ENCODE peak calls at places on chromosomes 11 and 22, in five cellular contexts. Z is uterus; D is RWPE2; W is right cardiac atrium; U is naive thymus-derived CD4-positive, alpha-beta T cell. T is an unnamed sample. For H3K4me1 and H3K9me3, the result is how much of the 10 kb centered on the place peaks cover.

GRCh38 chr22:42270178-42270511 is 308 bp downstream of the TCF20 start:
- DNase-seq in W (no peak), D (no peak), Z (no peak), U (no peak), T (no peak)

GRCh38 chr22:49517721-49518120 is 310.0 kb downstream of the BRD1 start:
- DNase-seq in U (no peak), Z (no peak), W (no peak), D (no peak), T (no peak)

GRCh38 chr11:120817131-120817530 is 206.8 kb upstream of the TBCEL start:
- DNase-seq in W (peak), Z (no peak), D (no peak), U (no peak), T (no peak)

GRCh38 chr22:44574057-44574456 is 76.0 kb upstream of the RTL6 start:
- DNase-seq in U (no peak), Z (peak), W (peak), D (peak), T (peak)

GRCh38 chr11:69703711-69704507 is at the start of gene FGF19:
- DNase-seq in D (no peak), Z (no peak), W (no peak), U (no peak), T (no peak)

GRCh38 chr11:83464181-83464580 is 178.0 kb upstream of the CCDC90B start:
- DNase-seq in Z (no peak), W (no peak), U (no peak), D (no peak), T (no peak)

GRCh38 chr11:125514336-125515101 is 18.5 kb upstream of the FEZ1 start:
- DNase-seq in W (peak), Z (no peak), D (no peak), U (peak), T (no peak)

GRCh38 chr11:28259177-28259843 is 151.1 kb downstream of the METTL15 start:
- DNase-seq in U (no peak), D (no peak), W (peak), Z (no peak), T (no peak)

GRCh38 chr22:31230871-31231621 is 18.9 kb downstream of the LIMK2 start:
- DNase-seq in W (peak), D (no peak), U (peak), Z (no peak), T (no peak)

GRCh38 chr11:95149659-95150294 is 60.1 kb downstream of the ENDOD1 start:
- DNase-seq in Z (no peak), W (peak), D (peak), U (no peak), T (no peak)

GRCh38 chr11:77471520-77472234 is 2.2 kb downstream of the PAK1 start:
- DNase-seq in W (no peak), D (no peak), U (no peak), Z (no peak), T (no peak)

GRCh38 chr11:95698939-95699562 is 90.5 kb downstream of the FAM76B start:
- DNase-seq in W (no peak), D (no peak), U (no peak), Z (no peak), T (peak)

GRCh38 chr22:31055322-31056159 is 25.6 kb upstream of the SMTN start:
- DNase-seq in Z (peak), U (no peak), D (peak), W (peak), T (peak)

GRCh38 chr11:85182437-85183109 is 444.6 kb downstream of the DLG2 start:
- DNase-seq in Z (no peak), U (no peak), D (no peak), W (no peak), T (no peak)

GRCh38 chr11:12761029-12761428 is 86.8 kb downstream of the TEAD1 start:
- DNase-seq in Z (no peak), U (no peak), W (no peak), D (no peak), T (no peak)

GRCh38 chr22:49426098-49426497 is 401.6 kb downstream of the BRD1 start:
- DNase-seq in D (no peak), U (no peak), Z (no peak), W (no peak), T (no peak)

GRCh38 chr11:86119062-86119461 is 50.2 kb upstream of the PICALM start:
- DNase-seq in D (no peak), U (no peak), Z (no peak), W (no peak), T (no peak)

GRCh38 chr11:47501095-47501494 is 51.8 kb downstream of the CELF1 start:
- DNase-seq in Z (no peak), D (no peak), U (no peak), W (no peak), T (no peak)
- H3K4me1 ChIP-seq in Z (under half), D (under half), U (under half), W (under half), T (half or more)

DNA sequence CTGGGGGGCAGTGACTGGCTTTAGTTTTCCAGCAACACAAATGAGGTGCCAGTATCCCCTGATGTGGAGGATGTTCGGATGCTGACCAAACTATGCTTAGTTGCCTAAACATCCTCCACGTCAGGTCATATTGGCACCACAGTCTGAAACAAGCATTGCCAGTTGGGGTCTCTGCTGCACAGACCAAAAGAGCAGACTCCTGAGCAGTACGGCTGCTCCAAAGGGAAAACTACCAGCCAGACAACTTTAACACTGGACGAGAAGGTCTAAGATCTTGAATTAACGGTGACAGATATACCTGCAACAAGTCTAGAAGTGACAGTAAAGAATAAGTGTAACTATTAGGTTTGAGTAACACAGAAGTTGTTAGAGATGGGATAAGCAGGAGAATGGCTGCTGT is 40.5 kb upstream of the CLTCL1 start:
- DNase-seq in U (no peak), W (no peak), D (no peak), Z (no peak), T (no peak)
- H3K9me3 ChIP-seq in U (under half), W (under half), D (under half), Z (under half), T (under half)

GRCh38 chr22:36378080-36378788 is 9.5 kb downstream of the MYH9 start:
- DNase-seq in D (no peak), U (no peak), Z (no peak), W (no peak), T (no peak)
- H3K4me1 ChIP-seq in D (half or more), U (half or more), Z (under half), W (under half), T (half or more)

DNA sequence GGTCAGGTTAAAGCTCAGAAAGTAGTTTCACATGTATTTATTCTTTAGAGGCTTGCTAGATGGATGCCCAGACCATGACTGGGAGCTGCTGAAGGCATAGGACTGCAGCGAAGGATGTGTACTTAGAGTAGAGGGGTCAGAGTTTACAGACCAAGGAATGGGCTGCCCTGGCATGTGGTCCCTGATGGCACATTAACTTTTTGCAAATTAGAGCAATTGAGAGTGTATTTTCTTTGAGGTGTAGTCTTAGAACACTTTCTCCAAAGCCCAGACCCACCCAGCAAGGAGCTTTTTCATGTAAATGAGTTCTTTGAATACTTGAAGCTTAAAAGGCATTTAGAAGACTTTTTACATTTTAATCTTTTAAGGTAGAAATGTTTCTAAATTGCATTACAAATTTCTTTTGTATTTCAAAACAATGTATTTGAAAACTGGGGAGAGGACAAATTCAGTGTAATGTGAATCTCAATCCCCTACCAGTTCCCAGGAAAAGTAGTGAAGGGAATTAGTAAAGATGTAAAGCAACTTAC is 9.0 kb downstream of the OR4X1 start:
- DNase-seq in W (no peak), U (no peak), D (no peak), Z (no peak), T (no peak)
- H3K9me3 ChIP-seq in W (under half), U (under half), D (under half), Z (under half), T (under half)

DNA sequence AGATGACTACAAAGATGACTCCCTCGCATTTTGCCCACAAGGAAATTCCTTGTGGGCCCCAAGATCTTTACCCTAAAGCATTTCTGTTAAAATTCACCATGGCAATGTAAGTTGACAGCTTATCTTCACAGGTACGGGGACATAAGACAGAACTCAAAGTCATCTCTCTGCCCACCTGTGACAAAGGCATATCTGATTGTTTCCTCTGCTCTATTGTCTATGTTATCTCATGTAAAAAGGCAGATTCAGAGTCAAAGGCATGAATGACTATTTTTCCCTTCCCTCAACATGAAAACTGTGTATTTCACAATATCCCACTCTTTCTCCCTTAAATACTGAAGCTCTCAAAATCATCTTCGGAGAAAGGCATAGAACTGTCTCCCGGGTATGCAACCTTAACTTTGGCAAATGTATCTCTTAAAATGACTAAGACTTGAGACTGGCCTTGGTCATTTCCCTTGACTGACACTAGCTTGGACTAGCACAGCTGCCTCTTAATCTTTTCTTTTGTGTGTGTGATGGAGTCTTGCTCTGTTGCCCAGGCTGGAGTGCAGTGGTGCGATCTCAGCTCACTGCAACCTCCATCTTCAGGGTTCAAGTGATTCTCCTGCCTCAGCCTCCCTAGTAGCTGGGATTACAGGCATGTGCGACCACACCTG is 103.2 kb downstream of the MICAL3 start:
- DNase-seq in U (no peak), D (no peak), Z (no peak), W (no peak), T (no peak)
- H3K4me1 ChIP-seq in U (under half), D (half or more), Z (under half), W (under half), T (half or more)

DNA sequence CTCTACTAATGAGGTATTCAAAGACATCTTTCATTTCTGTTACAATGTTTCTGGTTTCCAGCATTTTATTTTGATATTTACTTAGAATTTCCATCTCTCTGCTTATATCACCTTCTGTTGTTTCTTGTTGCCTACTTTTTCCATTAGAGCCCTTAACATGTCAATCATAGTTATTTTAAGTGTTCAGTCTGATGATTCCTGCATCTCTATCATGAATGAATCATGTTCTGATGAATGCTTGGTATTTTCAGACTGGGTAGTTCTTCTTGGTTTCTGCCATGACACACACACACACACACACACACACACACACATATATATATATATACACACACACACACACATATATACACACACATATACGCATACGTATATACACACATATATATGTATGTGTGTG is 486.4 kb upstream of the ISX start:
- DNase-seq in Z (no peak), D (no peak), W (no peak), U (no peak), T (no peak)
- H3K9me3 ChIP-seq in Z (under half), D (under half), W (under half), U (under half), T (under half)

GRCh38 chr22:46801826-46802607 is 39.6 kb downstream of the TBC1D22A start:
- DNase-seq in U (no peak), W (no peak), D (no peak), Z (no peak), T (peak)

GRCh38 chr22:46799626-46800025 is 37.2 kb downstream of the TBC1D22A start:
- DNase-seq in W (peak), U (no peak), Z (no peak), D (no peak), T (no peak)

GRCh38 chr22:46798366-46799057 is 36.1 kb downstream of the TBC1D22A start:
- DNase-seq in W (peak), D (no peak), U (peak), Z (peak), T (peak)

GRCh38 chr22:46801331-46801811 is 38.9 kb downstream of the TBC1D22A start:
- DNase-seq in Z (no peak), D (no peak), W (no peak), U (no peak), T (no peak)

GRCh38 chr22:46800102-46800857 is 37.8 kb downstream of the TBC1D22A start:
- DNase-seq in W (no peak), U (no peak), D (no peak), Z (no peak), T (peak)
- H3K4me1 ChIP-seq in W (under half), U (under half), D (under half), Z (under half), T (under half)

DNA sequence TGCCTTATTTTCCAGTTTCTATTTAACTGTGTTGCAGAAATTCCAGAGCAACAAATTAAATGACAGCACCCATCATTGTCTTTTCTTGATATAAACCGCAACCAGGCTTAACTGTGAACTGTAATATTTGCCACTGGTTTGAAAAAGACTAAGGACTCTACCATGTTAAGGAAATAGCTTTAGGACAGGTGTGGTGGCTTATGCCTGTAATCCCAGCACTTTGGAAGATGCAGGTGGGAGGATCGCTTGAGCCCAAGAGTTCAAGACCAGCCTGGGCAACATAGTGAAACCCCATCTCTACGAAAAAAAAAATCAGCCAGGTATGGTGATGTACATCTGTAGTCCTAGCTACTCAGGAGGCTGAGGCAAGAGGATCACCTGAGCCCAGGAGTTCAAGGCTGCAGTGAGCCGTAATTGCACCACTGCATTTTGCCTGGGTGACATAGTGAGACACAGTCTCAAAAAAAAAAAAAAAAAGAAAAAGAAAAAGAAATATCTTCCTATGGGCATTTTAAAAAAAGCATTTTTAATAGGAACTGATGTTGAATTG is 28.8 kb downstream of the HIRA start:
- DNase-seq in W (no peak), U (no peak), Z (no peak), D (no peak), T (no peak)
- H3K9me3 ChIP-seq in W (under half), U (under half), Z (under half), D (under half), T (under half)

DNA sequence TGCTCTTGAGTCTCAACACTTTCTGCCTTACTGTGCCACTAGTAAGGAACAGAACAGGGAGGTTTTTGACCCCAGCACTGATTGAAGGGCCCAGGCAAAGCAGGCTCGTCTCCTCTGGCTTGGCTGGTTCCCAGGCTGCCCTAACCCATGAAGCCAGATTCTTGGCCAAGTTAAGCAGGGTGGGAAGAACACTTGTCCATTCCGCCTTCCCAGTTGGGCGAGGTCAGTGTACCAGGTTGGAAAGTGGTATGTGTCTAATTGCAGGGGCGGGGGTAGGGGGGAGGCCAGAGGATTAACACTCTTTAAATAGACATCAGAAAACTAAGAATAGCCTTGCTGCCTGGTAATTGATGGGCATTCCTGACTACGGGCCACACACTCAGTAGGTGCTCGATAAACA is 14.4 kb downstream of the TIMP3 start:
- DNase-seq in W (peak), D (no peak), Z (no peak), U (no peak), T (peak)
- H3K4me1 ChIP-seq in W (half or more), D (under half), Z (under half), U (under half), T (under half)